ENCODE peak calls at places on chromosomes 6 and 20, in nine cellular contexts. One of them, this sample, is unnamed.

GRCh38 chr20:58991720-58992119 is 10.7 kb downstream of the NELFCD start:
- DNase-seq in activated B cell treated with CpG ODN at 0.5 μM for 24 hours: no peak
- DNase-seq in left colon: no peak
- DNase-seq in AG09319: no peak
- DNase-seq in stimulated activated CD4-positive, alpha-beta T cell treated with anti-CD3 and anti-CD28 coated beads, Interleukin-2, amount 100 ng/mL, for 24 hours: no peak
- DNase-seq in non-pigmented ciliary epithelial cell: no peak
- DNase-seq in NCI-H1417: no peak
- DNase-seq in stimulated activated CD8-positive, alpha-beta memory T cell treated with anti-CD3 and anti-CD28 coated beads, Interleukin-2, amount 100 ng/mL, for 1 hour: no peak
- DNase-seq in AG20443: no peak
- DNase-seq in this sample: no peak

GRCh38 chr20:35619196-35620095 is 3.8 kb downstream of the SPAG4 start:
- DNase-seq in AG20443: peak; percentile 83
- DNase-seq in non-pigmented ciliary epithelial cell: no peak
- DNase-seq in NCI-H1417: peak; percentile 82
- DNase-seq in stimulated activated CD8-positive, alpha-beta memory T cell treated with anti-CD3 and anti-CD28 coated beads, Interleukin-2, amount 100 ng/mL, for 1 hour: peak; percentile 45
- DNase-seq in AG09319: peak; percentile 42
- DNase-seq in left colon: peak; percentile 88
- DNase-seq in stimulated activated CD4-positive, alpha-beta T cell treated with anti-CD3 and anti-CD28 coated beads, Interleukin-2, amount 100 ng/mL, for 24 hours: peak; percentile 84
- DNase-seq in activated B cell treated with CpG ODN at 0.5 μM for 24 hours: peak; percentile 74
- DNase-seq in this sample: peak; percentile 72

GRCh38 chr6:163635731-163636344 is 221.3 kb downstream of the QKI start:
- DNase-seq in left colon: no peak
- DNase-seq in activated B cell treated with CpG ODN at 0.5 μM for 24 hours: no peak
- DNase-seq in AG20443: no peak
- DNase-seq in non-pigmented ciliary epithelial cell: no peak
- DNase-seq in stimulated activated CD4-positive, alpha-beta T cell treated with anti-CD3 and anti-CD28 coated beads, Interleukin-2, amount 100 ng/mL, for 24 hours: no peak
- DNase-seq in stimulated activated CD8-positive, alpha-beta memory T cell treated with anti-CD3 and anti-CD28 coated beads, Interleukin-2, amount 100 ng/mL, for 1 hour: no peak
- DNase-seq in NCI-H1417: no peak
- DNase-seq in AG09319: no peak
- DNase-seq in this sample: no peak

GRCh38 chr6:72944660-72945059 is 280.6 kb downstream of the KHDC1L start:
- DNase-seq in stimulated activated CD4-positive, alpha-beta T cell treated with anti-CD3 and anti-CD28 coated beads, Interleukin-2, amount 100 ng/mL, for 24 hours: no peak
- DNase-seq in NCI-H1417: no peak
- DNase-seq in non-pigmented ciliary epithelial cell: no peak
- DNase-seq in left colon: no peak
- DNase-seq in activated B cell treated with CpG ODN at 0.5 μM for 24 hours: no peak
- DNase-seq in AG20443: no peak
- DNase-seq in AG09319: no peak
- DNase-seq in stimulated activated CD8-positive, alpha-beta memory T cell treated with anti-CD3 and anti-CD28 coated beads, Interleukin-2, amount 100 ng/mL, for 1 hour: no peak
- DNase-seq in this sample: no peak

GRCh38 chr6:53268858-53269608 is 79.7 kb downstream of the ELOVL5 start:
- DNase-seq in stimulated activated CD4-positive, alpha-beta T cell treated with anti-CD3 and anti-CD28 coated beads, Interleukin-2, amount 100 ng/mL, for 24 hours: no peak
- DNase-seq in NCI-H1417: no peak
- DNase-seq in activated B cell treated with CpG ODN at 0.5 μM for 24 hours: no peak
- DNase-seq in non-pigmented ciliary epithelial cell: no peak
- DNase-seq in stimulated activated CD8-positive, alpha-beta memory T cell treated with anti-CD3 and anti-CD28 coated beads, Interleukin-2, amount 100 ng/mL, for 1 hour: no peak
- DNase-seq in AG09319: no peak
- DNase-seq in AG20443: no peak
- DNase-seq in left colon: no peak
- DNase-seq in this sample: no peak

GRCh38 chr20:62274332-62275262 is 28.2 kb upstream of the ADRM1 start:
- DNase-seq in NCI-H1417: no peak
- DNase-seq in AG09319: no peak
- DNase-seq in left colon: no peak
- DNase-seq in non-pigmented ciliary epithelial cell: no peak
- DNase-seq in activated B cell treated with CpG ODN at 0.5 μM for 24 hours: no peak
- DNase-seq in stimulated activated CD4-positive, alpha-beta T cell treated with anti-CD3 and anti-CD28 coated beads, Interleukin-2, amount 100 ng/mL, for 24 hours: no peak
- DNase-seq in stimulated activated CD8-positive, alpha-beta memory T cell treated with anti-CD3 and anti-CD28 coated beads, Interleukin-2, amount 100 ng/mL, for 1 hour: no peak
- DNase-seq in AG20443: no peak
- DNase-seq in this sample: no peak

GRCh38 chr6:22470454-22471368 is 98.7 kb upstream of the HDGFL1 start:
- DNase-seq in activated B cell treated with CpG ODN at 0.5 μM for 24 hours: no peak
- DNase-seq in non-pigmented ciliary epithelial cell: no peak
- DNase-seq in AG09319: peak; percentile 59
- DNase-seq in AG20443: peak; percentile 62
- DNase-seq in stimulated activated CD8-positive, alpha-beta memory T cell treated with anti-CD3 and anti-CD28 coated beads, Interleukin-2, amount 100 ng/mL, for 1 hour: no peak
- DNase-seq in stimulated activated CD4-positive, alpha-beta T cell treated with anti-CD3 and anti-CD28 coated beads, Interleukin-2, amount 100 ng/mL, for 24 hours: no peak
- DNase-seq in NCI-H1417: peak; percentile 54
- DNase-seq in left colon: peak; percentile 41
- DNase-seq in this sample: no peak

GRCh38 chr20:45957021-45957941 is 14.7 kb downstream of the ZNF335 start:
- DNase-seq in stimulated activated CD4-positive, alpha-beta T cell treated with anti-CD3 and anti-CD28 coated beads, Interleukin-2, amount 100 ng/mL, for 24 hours: no peak
- DNase-seq in left colon: peak; percentile 19
- DNase-seq in activated B cell treated with CpG ODN at 0.5 μM for 24 hours: no peak
- DNase-seq in NCI-H1417: no peak
- DNase-seq in stimulated activated CD8-positive, alpha-beta memory T cell treated with anti-CD3 and anti-CD28 coated beads, Interleukin-2, amount 100 ng/mL, for 1 hour: no peak
- DNase-seq in AG20443: no peak
- DNase-seq in non-pigmented ciliary epithelial cell: no peak
- DNase-seq in AG09319: no peak
- DNase-seq in this sample: no peak

GRCh38 chr6:137696765-137697164 is 170.3 kb upstream of the TNFAIP3 start:
- DNase-seq in AG09319: no peak
- DNase-seq in non-pigmented ciliary epithelial cell: no peak
- DNase-seq in NCI-H1417: no peak
- DNase-seq in left colon: no peak
- DNase-seq in activated B cell treated with CpG ODN at 0.5 μM for 24 hours: no peak
- DNase-seq in stimulated activated CD8-positive, alpha-beta memory T cell treated with anti-CD3 and anti-CD28 coated beads, Interleukin-2, amount 100 ng/mL, for 1 hour: no peak
- DNase-seq in stimulated activated CD4-positive, alpha-beta T cell treated with anti-CD3 and anti-CD28 coated beads, Interleukin-2, amount 100 ng/mL, for 24 hours: no peak
- DNase-seq in AG20443: no peak
- DNase-seq in this sample: no peak